ENCODE peak calls at places on chromosomes 12 and 14, in ten cellular contexts. One of them, this sample, is unnamed.

GRCh38 chr12:26870491-26871419 is 37.8 kb upstream of the ITPR2 start:
- DNase-seq in MCF 10A: peak; percentile 93
- DNase-seq in CD8-positive, alpha-beta T cell: no peak
- DNase-seq in tibial artery: no peak
- DNase-seq in A549: no peak
- DNase-seq in heart right ventricle: peak; percentile 49
- DNase-seq in CD4-positive, alpha-beta T cell: no peak
- DNase-seq in fibroblast of villous mesenchyme: peak; percentile 95
- DNase-seq in GM13977: no peak
- DNase-seq in neural progenitor cell: no peak
- DNase-seq in this sample: no peak

GRCh38 chr14:79496701-79497100 is 714.6 kb downstream of the DIO2 start:
- DNase-seq in MCF 10A: no peak
- DNase-seq in CD8-positive, alpha-beta T cell: no peak
- DNase-seq in tibial artery: no peak
- DNase-seq in A549: no peak
- DNase-seq in heart right ventricle: no peak
- DNase-seq in CD4-positive, alpha-beta T cell: no peak
- DNase-seq in fibroblast of villous mesenchyme: no peak
- DNase-seq in GM13977: no peak
- DNase-seq in neural progenitor cell: no peak
- DNase-seq in this sample: no peak

GRCh38 chr12:108831309-108831991 is 25.9 kb downstream of the SSH1 start:
- DNase-seq in MCF 10A: no peak
- DNase-seq in CD8-positive, alpha-beta T cell: no peak
- DNase-seq in tibial artery: no peak
- DNase-seq in A549: no peak
- DNase-seq in heart right ventricle: no peak
- DNase-seq in CD4-positive, alpha-beta T cell: no peak
- DNase-seq in fibroblast of villous mesenchyme: no peak
- DNase-seq in GM13977: peak; percentile 64
- DNase-seq in neural progenitor cell: no peak
- DNase-seq in this sample: no peak

GRCh38 chr14:93994919-93995682 is 2.0 kb upstream of the CCDC197 start:
- DNase-seq in MCF 10A: peak; percentile 86
- DNase-seq in CD8-positive, alpha-beta T cell: no peak
- DNase-seq in tibial artery: peak; percentile 94
- DNase-seq in A549: peak; percentile 53
- DNase-seq in heart right ventricle: peak; percentile 46
- DNase-seq in CD4-positive, alpha-beta T cell: no peak
- DNase-seq in fibroblast of villous mesenchyme: no peak
- DNase-seq in GM13977: no peak
- DNase-seq in neural progenitor cell: no peak
- DNase-seq in this sample: no peak

GRCh38 chr12:56645201-56645716 is 525 bp downstream of the ATP5F1B start:
- DNase-seq in MCF 10A: no peak
- DNase-seq in CD8-positive, alpha-beta T cell: no peak
- DNase-seq in tibial artery: no peak
- DNase-seq in A549: no peak
- DNase-seq in heart right ventricle: no peak
- DNase-seq in CD4-positive, alpha-beta T cell: no peak
- DNase-seq in fibroblast of villous mesenchyme: no peak
- DNase-seq in GM13977: no peak
- DNase-seq in neural progenitor cell: peak; percentile 46
- DNase-seq in this sample: peak; percentile 40

GRCh38 chr12:24463392-24463791 is 485.5 kb downstream of the BCAT1 start:
- DNase-seq in MCF 10A: no peak
- DNase-seq in CD8-positive, alpha-beta T cell: no peak
- DNase-seq in tibial artery: no peak
- DNase-seq in A549: no peak
- DNase-seq in heart right ventricle: no peak
- DNase-seq in CD4-positive, alpha-beta T cell: no peak
- DNase-seq in fibroblast of villous mesenchyme: no peak
- DNase-seq in GM13977: no peak
- DNase-seq in neural progenitor cell: no peak
- DNase-seq in this sample: no peak

GRCh38 chr12:100820314-100820713 is 25.7 kb downstream of the ANO4 start:
- DNase-seq in MCF 10A: no peak
- DNase-seq in CD8-positive, alpha-beta T cell: no peak
- DNase-seq in tibial artery: no peak
- DNase-seq in A549: no peak
- DNase-seq in heart right ventricle: no peak
- DNase-seq in CD4-positive, alpha-beta T cell: no peak
- DNase-seq in fibroblast of villous mesenchyme: peak; percentile 43
- DNase-seq in GM13977: no peak
- DNase-seq in neural progenitor cell: no peak
- DNase-seq in this sample: no peak

GRCh38 chr12:7884687-7885086 is 12.0 kb upstream of the SLC2A14 start:
- DNase-seq in MCF 10A: no peak
- DNase-seq in CD8-positive, alpha-beta T cell: no peak
- DNase-seq in tibial artery: no peak
- DNase-seq in A549: no peak
- DNase-seq in heart right ventricle: no peak
- DNase-seq in CD4-positive, alpha-beta T cell: no peak
- DNase-seq in fibroblast of villous mesenchyme: no peak
- DNase-seq in GM13977: no peak
- DNase-seq in neural progenitor cell: no peak
- DNase-seq in this sample: no peak

GRCh38 chr12:23950775-23951391 is 1.4 kb upstream of the SOX5 start:
- DNase-seq in MCF 10A: no peak
- DNase-seq in CD8-positive, alpha-beta T cell: no peak
- DNase-seq in tibial artery: no peak
- DNase-seq in A549: no peak
- DNase-seq in heart right ventricle: no peak
- DNase-seq in CD4-positive, alpha-beta T cell: no peak
- DNase-seq in fibroblast of villous mesenchyme: peak; percentile 29
- DNase-seq in GM13977: no peak
- DNase-seq in neural progenitor cell: peak; percentile 77
- DNase-seq in this sample: peak; percentile 22

GRCh38 chr14:94100847-94101246 is 9.7 kb upstream of the IFI27 start:
- DNase-seq in MCF 10A: peak; percentile 49
- DNase-seq in CD8-positive, alpha-beta T cell: no peak
- DNase-seq in tibial artery: no peak
- DNase-seq in A549: peak; percentile 15
- DNase-seq in heart right ventricle: no peak
- DNase-seq in CD4-positive, alpha-beta T cell: no peak
- DNase-seq in fibroblast of villous mesenchyme: peak; percentile 63
- DNase-seq in GM13977: no peak
- DNase-seq in neural progenitor cell: no peak
- DNase-seq in this sample: no peak

GRCh38 chr14:70832536-70833305 is 23.4 kb upstream of the MAP3K9 start:
- DNase-seq in MCF 10A: no peak
- DNase-seq in CD8-positive, alpha-beta T cell: no peak
- DNase-seq in tibial artery: no peak
- DNase-seq in A549: no peak
- DNase-seq in heart right ventricle: no peak
- DNase-seq in CD4-positive, alpha-beta T cell: no peak
- DNase-seq in fibroblast of villous mesenchyme: no peak
- DNase-seq in GM13977: no peak
- DNase-seq in neural progenitor cell: no peak
- DNase-seq in this sample: no peak

GRCh38 chr12:131912526-131913274 is 16.4 kb upstream of the PUS1 start:
- DNase-seq in MCF 10A: peak; percentile 90
- DNase-seq in CD8-positive, alpha-beta T cell: no peak
- DNase-seq in tibial artery: peak; percentile 96
- DNase-seq in A549: peak; percentile 90
- DNase-seq in heart right ventricle: peak; percentile 91
- DNase-seq in CD4-positive, alpha-beta T cell: no peak
- DNase-seq in fibroblast of villous mesenchyme: peak; percentile 74
- DNase-seq in GM13977: no peak
- DNase-seq in neural progenitor cell: no peak
- DNase-seq in this sample: no peak

GRCh38 chr14:61838661-61839060 is 76.4 kb downstream of the SNAPC1 start:
- DNase-seq in MCF 10A: peak; percentile 34
- DNase-seq in CD8-positive, alpha-beta T cell: no peak
- DNase-seq in tibial artery: no peak
- DNase-seq in A549: no peak
- DNase-seq in heart right ventricle: no peak
- DNase-seq in CD4-positive, alpha-beta T cell: no peak
- DNase-seq in fibroblast of villous mesenchyme: no peak
- DNase-seq in GM13977: no peak
- DNase-seq in neural progenitor cell: no peak
- DNase-seq in this sample: no peak

GRCh38 chr12:74541074-74541473 is 3.4 kb downstream of the ATXN7L3B start:
- DNase-seq in MCF 10A: no peak
- DNase-seq in CD8-positive, alpha-beta T cell: no peak
- DNase-seq in tibial artery: no peak
- DNase-seq in A549: no peak
- DNase-seq in heart right ventricle: no peak
- DNase-seq in CD4-positive, alpha-beta T cell: no peak
- DNase-seq in fibroblast of villous mesenchyme: no peak
- DNase-seq in GM13977: no peak
- DNase-seq in neural progenitor cell: no peak
- DNase-seq in this sample: no peak

GRCh38 chr12:3752741-3753486 is at the start of gene CRACR2A:
- DNase-seq in MCF 10A: no peak
- DNase-seq in CD8-positive, alpha-beta T cell: peak; percentile 79
- DNase-seq in tibial artery: no peak
- DNase-seq in A549: peak; percentile 59
- DNase-seq in heart right ventricle: peak; percentile 81
- DNase-seq in CD4-positive, alpha-beta T cell: peak; percentile 82
- DNase-seq in fibroblast of villous mesenchyme: peak; percentile 65
- DNase-seq in GM13977: peak; percentile 91
- DNase-seq in neural progenitor cell: peak; percentile 94
- DNase-seq in this sample: peak; percentile 87

GRCh38 chr12:24487606-24488005 is 461.3 kb downstream of the BCAT1 start:
- DNase-seq in MCF 10A: no peak
- DNase-seq in CD8-positive, alpha-beta T cell: no peak
- DNase-seq in tibial artery: no peak
- DNase-seq in A549: no peak
- DNase-seq in heart right ventricle: no peak
- DNase-seq in CD4-positive, alpha-beta T cell: no peak
- DNase-seq in fibroblast of villous mesenchyme: no peak
- DNase-seq in GM13977: no peak
- DNase-seq in neural progenitor cell: no peak
- DNase-seq in this sample: no peak

GRCh38 chr14:58129208-58129607 is 22.8 kb downstream of the ARMH4 start:
- DNase-seq in MCF 10A: no peak
- DNase-seq in CD8-positive, alpha-beta T cell: no peak
- DNase-seq in tibial artery: no peak
- DNase-seq in A549: peak; percentile 17
- DNase-seq in heart right ventricle: no peak
- DNase-seq in CD4-positive, alpha-beta T cell: no peak
- DNase-seq in fibroblast of villous mesenchyme: no peak
- DNase-seq in GM13977: no peak
- DNase-seq in neural progenitor cell: no peak
- DNase-seq in this sample: no peak
- TF ChIP-seq CTCF in MCF 10A: no peak
- TF ChIP-seq CTCF in CD8-positive, alpha-beta T cell: no peak
- TF ChIP-seq CTCF in tibial artery: no peak
- TF ChIP-seq CTCF in A549: peak; percentile 13
- TF ChIP-seq CTCF in heart right ventricle: no peak
- TF ChIP-seq CTCF in CD4-positive, alpha-beta T cell: no peak
- TF ChIP-seq CTCF in fibroblast of villous mesenchyme: peak; percentile 17
- TF ChIP-seq CTCF in GM13977: no peak
- TF ChIP-seq CTCF in neural progenitor cell: peak; percentile 39
- TF ChIP-seq CTCF in this sample: peak; percentile 21

DNA sequence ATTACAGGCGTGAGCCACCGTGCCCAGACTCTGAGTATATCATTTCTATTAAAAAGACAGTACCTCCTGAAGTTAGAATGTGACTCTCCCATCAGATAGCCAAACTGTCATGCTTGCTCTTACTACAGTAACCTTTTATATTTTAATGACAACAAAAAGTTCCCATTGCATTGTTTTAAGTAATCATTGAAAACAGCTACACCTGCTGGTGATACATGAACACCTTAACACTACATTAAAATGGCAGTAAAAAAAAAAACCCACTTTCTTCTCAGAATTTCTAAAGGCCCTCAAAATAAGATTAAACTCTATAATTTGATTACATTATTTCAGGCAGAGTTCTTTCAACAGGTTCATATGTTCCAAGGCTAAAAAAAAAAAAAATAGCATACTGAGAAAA is 76.7 kb downstream of the SH2B3 start:
- DNase-seq in MCF 10A: no peak
- DNase-seq in CD8-positive, alpha-beta T cell: no peak
- DNase-seq in tibial artery: no peak
- DNase-seq in A549: no peak
- DNase-seq in heart right ventricle: no peak
- DNase-seq in CD4-positive, alpha-beta T cell: no peak
- DNase-seq in fibroblast of villous mesenchyme: no peak
- DNase-seq in GM13977: no peak
- DNase-seq in neural progenitor cell: no peak
- DNase-seq in this sample: no peak
- TF ChIP-seq CTCF in MCF 10A: peak; percentile 13
- TF ChIP-seq CTCF in CD8-positive, alpha-beta T cell: peak; percentile 19
- TF ChIP-seq CTCF in tibial artery: no peak
- TF ChIP-seq CTCF in A549: peak; percentile 14
- TF ChIP-seq CTCF in heart right ventricle: no peak
- TF ChIP-seq CTCF in CD4-positive, alpha-beta T cell: no peak
- TF ChIP-seq CTCF in fibroblast of villous mesenchyme: peak; percentile 23
- TF ChIP-seq CTCF in GM13977: peak; percentile 35
- TF ChIP-seq CTCF in neural progenitor cell: no peak
- TF ChIP-seq CTCF in this sample: peak; percentile 38

DNA sequence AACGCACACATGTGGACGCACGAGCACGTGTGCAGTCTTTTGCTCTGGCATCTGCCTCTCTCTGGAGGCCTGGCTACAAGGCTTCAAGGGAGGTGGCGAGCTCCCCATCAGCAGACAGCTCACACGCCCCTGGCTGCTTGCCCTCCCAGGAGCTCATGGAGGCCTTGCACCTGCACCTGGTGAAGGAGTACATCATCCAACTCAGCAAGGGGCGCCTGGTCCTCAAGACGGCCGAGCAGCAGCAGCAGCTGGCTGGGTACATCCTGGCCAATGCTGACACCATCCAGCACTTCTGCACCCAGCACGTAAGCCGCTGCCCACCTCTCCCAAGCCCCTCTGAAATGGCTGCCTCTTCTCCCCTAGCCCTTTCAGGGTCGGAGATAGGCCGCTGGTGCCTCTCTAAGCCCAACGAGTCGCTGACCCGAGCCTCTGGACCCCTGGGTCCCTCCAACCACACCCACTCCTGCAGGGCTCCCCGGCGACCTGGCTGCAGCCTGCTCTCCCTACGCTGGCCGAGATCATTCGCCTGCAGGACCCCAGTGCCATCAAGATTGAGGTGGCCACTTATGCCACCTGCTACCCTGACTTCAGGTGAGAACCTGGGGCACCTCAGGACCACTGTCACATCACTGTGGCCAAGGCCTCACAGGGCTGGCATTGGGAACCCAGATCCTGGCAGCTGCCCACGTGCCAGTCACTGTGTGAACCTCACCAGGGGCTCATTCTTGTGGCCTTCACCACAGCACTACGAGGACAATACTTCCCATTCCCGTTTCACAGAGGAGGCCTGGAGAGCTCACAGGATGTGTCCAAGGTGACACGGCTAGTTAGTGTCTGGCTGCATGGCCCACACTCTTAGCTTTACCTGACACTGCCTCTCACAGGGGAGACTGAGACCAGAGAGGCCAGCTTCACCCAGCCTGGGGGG is 10.2 kb downstream of the TNFAIP2 start:
- DNase-seq in MCF 10A: no peak
- DNase-seq in CD8-positive, alpha-beta T cell: no peak
- DNase-seq in tibial artery: no peak
- DNase-seq in A549: no peak
- DNase-seq in heart right ventricle: no peak
- DNase-seq in CD4-positive, alpha-beta T cell: no peak
- DNase-seq in fibroblast of villous mesenchyme: no peak
- DNase-seq in GM13977: no peak
- DNase-seq in neural progenitor cell: no peak
- DNase-seq in this sample: no peak
- TF ChIP-seq CTCF in MCF 10A: no peak
- TF ChIP-seq CTCF in CD8-positive, alpha-beta T cell: no peak
- TF ChIP-seq CTCF in tibial artery: no peak
- TF ChIP-seq CTCF in A549: no peak
- TF ChIP-seq CTCF in heart right ventricle: no peak
- TF ChIP-seq CTCF in CD4-positive, alpha-beta T cell: no peak
- TF ChIP-seq CTCF in fibroblast of villous mesenchyme: no peak
- TF ChIP-seq CTCF in GM13977: no peak
- TF ChIP-seq CTCF in neural progenitor cell: no peak
- TF ChIP-seq CTCF in this sample: no peak

GRCh38 chr12:103495783-103496456 is at the start of gene C12orf42:
- DNase-seq in MCF 10A: peak; percentile 58
- DNase-seq in CD8-positive, alpha-beta T cell: no peak
- DNase-seq in tibial artery: no peak
- DNase-seq in A549: peak; percentile 80
- DNase-seq in heart right ventricle: no peak
- DNase-seq in CD4-positive, alpha-beta T cell: peak; percentile 34
- DNase-seq in fibroblast of villous mesenchyme: peak; percentile 5
- DNase-seq in GM13977: peak; percentile 59
- DNase-seq in neural progenitor cell: peak; percentile 71
- DNase-seq in this sample: peak; percentile 20
- TF ChIP-seq CTCF in MCF 10A: peak; percentile 55
- TF ChIP-seq CTCF in CD8-positive, alpha-beta T cell: peak; percentile 29
- TF ChIP-seq CTCF in tibial artery: no peak
- TF ChIP-seq CTCF in A549: peak; percentile 86
- TF ChIP-seq CTCF in heart right ventricle: no peak
- TF ChIP-seq CTCF in CD4-positive, alpha-beta T cell: peak; percentile 38
- TF ChIP-seq CTCF in fibroblast of villous mesenchyme: peak; percentile 39
- TF ChIP-seq CTCF in GM13977: peak; percentile 74
- TF ChIP-seq CTCF in neural progenitor cell: peak; percentile 54
- TF ChIP-seq CTCF in this sample: peak; percentile 65